ENCODE peak calls at places on chromosome 21, in nine cellular contexts. One of them, this sample, is unnamed.

GRCh38 chr21:42641311-42642218 is 11.9 kb upstream of the PDE9A start:
- DNase-seq in T-cell: no peak
- DNase-seq in neural crest cell: no peak
- DNase-seq in endodermal cell: no peak
- DNase-seq in RPMI7951: no peak
- DNase-seq in stimulated activated naive CD8-positive, alpha-beta T cell treated with anti-CD3 and anti-CD28 coated beads, Interleukin-15, amount 100 ng/mL, for 72 hours: no peak
- DNase-seq in GM23248: peak
- DNase-seq in mesendoderm: no peak
- DNase-seq in activated CD4-positive, alpha-beta T cell treated with anti-CD3 and anti-CD28 coated beads, Interleukin-2, amount 50 U/mL, for 48 hours: no peak
- DNase-seq in this sample: no peak

GRCh38 chr21:26070822-26071425 is 99.6 kb downstream of the APP start:
- DNase-seq in T-cell: no peak
- DNase-seq in neural crest cell: no peak
- DNase-seq in endodermal cell: no peak
- DNase-seq in RPMI7951: peak
- DNase-seq in stimulated activated naive CD8-positive, alpha-beta T cell treated with anti-CD3 and anti-CD28 coated beads, Interleukin-15, amount 100 ng/mL, for 72 hours: peak
- DNase-seq in GM23248: peak
- DNase-seq in mesendoderm: peak
- DNase-seq in activated CD4-positive, alpha-beta T cell treated with anti-CD3 and anti-CD28 coated beads, Interleukin-2, amount 50 U/mL, for 48 hours: peak
- DNase-seq in this sample: peak

GRCh38 chr21:38229260-38229877 is 27.4 kb upstream of the KCNJ15 start:
- DNase-seq in T-cell: no peak
- DNase-seq in neural crest cell: no peak
- DNase-seq in endodermal cell: peak
- DNase-seq in RPMI7951: peak
- DNase-seq in stimulated activated naive CD8-positive, alpha-beta T cell treated with anti-CD3 and anti-CD28 coated beads, Interleukin-15, amount 100 ng/mL, for 72 hours: no peak
- DNase-seq in GM23248: no peak
- DNase-seq in mesendoderm: peak
- DNase-seq in activated CD4-positive, alpha-beta T cell treated with anti-CD3 and anti-CD28 coated beads, Interleukin-2, amount 50 U/mL, for 48 hours: no peak
- DNase-seq in this sample: no peak

GRCh38 chr21:14989359-14989758 is 75.4 kb downstream of the NRIP1 start:
- DNase-seq in T-cell: no peak
- DNase-seq in neural crest cell: no peak
- DNase-seq in endodermal cell: no peak
- DNase-seq in RPMI7951: peak
- DNase-seq in stimulated activated naive CD8-positive, alpha-beta T cell treated with anti-CD3 and anti-CD28 coated beads, Interleukin-15, amount 100 ng/mL, for 72 hours: no peak
- DNase-seq in GM23248: peak
- DNase-seq in mesendoderm: no peak
- DNase-seq in activated CD4-positive, alpha-beta T cell treated with anti-CD3 and anti-CD28 coated beads, Interleukin-2, amount 50 U/mL, for 48 hours: no peak
- DNase-seq in this sample: no peak

GRCh38 chr21:37503848-37504467 is 137.4 kb downstream of the DYRK1A start:
- DNase-seq in T-cell: no peak
- DNase-seq in neural crest cell: no peak
- DNase-seq in endodermal cell: no peak
- DNase-seq in RPMI7951: peak
- DNase-seq in stimulated activated naive CD8-positive, alpha-beta T cell treated with anti-CD3 and anti-CD28 coated beads, Interleukin-15, amount 100 ng/mL, for 72 hours: peak
- DNase-seq in GM23248: peak
- DNase-seq in mesendoderm: peak
- DNase-seq in activated CD4-positive, alpha-beta T cell treated with anti-CD3 and anti-CD28 coated beads, Interleukin-2, amount 50 U/mL, for 48 hours: peak
- DNase-seq in this sample: no peak

GRCh38 chr21:44010429-44010828 is 1.7 kb upstream of the TRAPPC10 start:
- DNase-seq in T-cell: no peak
- DNase-seq in neural crest cell: no peak
- DNase-seq in endodermal cell: peak
- DNase-seq in RPMI7951: no peak
- DNase-seq in stimulated activated naive CD8-positive, alpha-beta T cell treated with anti-CD3 and anti-CD28 coated beads, Interleukin-15, amount 100 ng/mL, for 72 hours: no peak
- DNase-seq in GM23248: no peak
- DNase-seq in mesendoderm: peak
- DNase-seq in activated CD4-positive, alpha-beta T cell treated with anti-CD3 and anti-CD28 coated beads, Interleukin-2, amount 50 U/mL, for 48 hours: no peak
- DNase-seq in this sample: no peak

GRCh38 chr21:38027901-38028300 is 111.6 kb upstream of the KCNJ6 start:
- DNase-seq in T-cell: no peak
- DNase-seq in neural crest cell: no peak
- DNase-seq in endodermal cell: no peak
- DNase-seq in RPMI7951: peak
- DNase-seq in stimulated activated naive CD8-positive, alpha-beta T cell treated with anti-CD3 and anti-CD28 coated beads, Interleukin-15, amount 100 ng/mL, for 72 hours: no peak
- DNase-seq in GM23248: peak
- DNase-seq in mesendoderm: no peak
- DNase-seq in activated CD4-positive, alpha-beta T cell treated with anti-CD3 and anti-CD28 coated beads, Interleukin-2, amount 50 U/mL, for 48 hours: no peak
- DNase-seq in this sample: no peak

GRCh38 chr21:40678681-40679284 is 168.2 kb downstream of the DSCAM start:
- DNase-seq in T-cell: no peak
- DNase-seq in neural crest cell: no peak
- DNase-seq in endodermal cell: no peak
- DNase-seq in RPMI7951: no peak
- DNase-seq in stimulated activated naive CD8-positive, alpha-beta T cell treated with anti-CD3 and anti-CD28 coated beads, Interleukin-15, amount 100 ng/mL, for 72 hours: no peak
- DNase-seq in GM23248: no peak
- DNase-seq in mesendoderm: no peak
- DNase-seq in activated CD4-positive, alpha-beta T cell treated with anti-CD3 and anti-CD28 coated beads, Interleukin-2, amount 50 U/mL, for 48 hours: no peak
- DNase-seq in this sample: no peak

This sample was measured in HAP-1.